ENCODE peak calls at places on chromosome 6, in six cellular contexts. N is breast epithelium, P is HCT116, F is vagina, Q is suprapubic skin, J is transverse colon. D is an unnamed sample. For H3K36me3, the result is how much of the 10 kb centered on the place peaks cover.

GRCh38 chr6:17863971-17864754 is 123.3 kb downstream of the KIF13A start:
- DNase-seq in F (no peak), Q (no peak), J (peak), P (peak), N (no peak), D (peak)

GRCh38 chr6:106339334-106340029 is 13.9 kb upstream of the ATG5 start:
- DNase-seq in J (peak), Q (no peak), N (peak), F (no peak), P (peak), D (peak)

GRCh38 chr6:146594495-146594894 is 4.3 kb upstream of the ADGB start:
- DNase-seq in F (no peak), P (no peak), Q (no peak), J (no peak), N (no peak), D (no peak)

GRCh38 chr6:37513155-37513554 is 13.5 kb upstream of the CCDC167 start:
- DNase-seq in Q (no peak), N (no peak), F (no peak), J (no peak), P (no peak), D (no peak)

GRCh38 chr6:132715204-132715603 is 1.3 kb upstream of the VNN1 start:
- DNase-seq in N (no peak), F (no peak), Q (no peak), P (peak), J (peak), D (peak)

GRCh38 chr6:149454405-149454848 is 30.4 kb downstream of the ZC3H12D start:
- DNase-seq in J (peak), Q (peak), N (peak), F (no peak), P (no peak), D (no peak)

GRCh38 chr6:26175428-26176181 is 88.4 kb downstream of the HFE start:
- DNase-seq in P (no peak), Q (no peak), J (peak), N (no peak), F (no peak), D (no peak)

GRCh38 chr6:35258336-35258735 is 1.2 kb upstream of the ZNF76 start:
- DNase-seq in N (no peak), Q (no peak), P (no peak), J (no peak), F (no peak), D (no peak)

GRCh38 chr6:142395768-142396231 is 94.0 kb downstream of the ADGRG6 start:
- DNase-seq in F (no peak), Q (no peak), P (no peak), N (no peak), J (no peak), D (no peak)

GRCh38 chr6:81875776-81876293 is 123.4 kb upstream of the TENT5A start:
- DNase-seq in P (no peak), Q (no peak), F (no peak), N (no peak), J (no peak), D (no peak)

GRCh38 chr6:119267506-119267905 is 82.1 kb downstream of the MAN1A1 start:
- DNase-seq in N (no peak), F (no peak), J (no peak), Q (no peak), P (no peak), D (no peak)

GRCh38 chr6:99416892-99417767 is 8.0 kb downstream of the PNISR start:
- DNase-seq in J (no peak), F (no peak), N (no peak), Q (no peak), P (no peak), D (no peak)

GRCh38 chr6:107440935-107441334 is 18.4 kb downstream of the PDSS2 start:
- DNase-seq in F (no peak), Q (no peak), P (no peak), J (no peak), N (no peak), D (no peak)

GRCh38 chr6:100433726-100434435 is 30.8 kb downstream of the SIM1 start:
- DNase-seq in N (no peak), J (no peak), P (no peak), F (no peak), Q (no peak), D (no peak)

GRCh38 chr6:43575105-43575771 is 600 bp downstream of the XPO5 start:
- DNase-seq in N (no peak), Q (no peak), J (peak), P (no peak), F (no peak), D (no peak)

GRCh38 chr6:138817799-138818198 is 21.9 kb downstream of the ECT2L start:
- DNase-seq in N (peak), Q (no peak), F (no peak), J (peak), P (peak), D (no peak)

GRCh38 chr6:41801380-41801779 is 13.9 kb downstream of the TOMM6 start:
- DNase-seq in F (no peak), N (no peak), J (no peak), P (no peak), Q (no peak), D (no peak)

GRCh38 chr6:35082733-35083403 is 58.3 kb downstream of the TCP11 start:
- DNase-seq in J (no peak), F (no peak), N (peak), Q (peak), P (no peak), D (no peak)

GRCh38 chr6:157542405-157542943 is 161.5 kb downstream of the ZDHHC14 start:
- DNase-seq in P (no peak), J (no peak), N (no peak), Q (no peak), F (no peak), D (no peak)

GRCh38 chr6:30463651-30464618 is 25.4 kb upstream of the HLA-E start:
- DNase-seq in P (no peak), N (no peak), Q (no peak), F (no peak), J (peak), D (no peak)

GRCh38 chr6:113651920-113652319 is 205.2 kb upstream of the MARCKS start:
- DNase-seq in N (no peak), Q (no peak), F (no peak), P (no peak), J (no peak), D (no peak)

GRCh38 chr6:32945953-32946352 is 5.1 kb upstream of the HLA-DMB start:
- DNase-seq in J (no peak), Q (no peak), N (no peak), P (no peak), F (no peak), D (no peak)

GRCh38 chr6:53179961-53180651 is 31.5 kb upstream of the GCM1 start:
- DNase-seq in N (peak), P (no peak), J (peak), Q (no peak), F (no peak), D (no peak)

DNA sequence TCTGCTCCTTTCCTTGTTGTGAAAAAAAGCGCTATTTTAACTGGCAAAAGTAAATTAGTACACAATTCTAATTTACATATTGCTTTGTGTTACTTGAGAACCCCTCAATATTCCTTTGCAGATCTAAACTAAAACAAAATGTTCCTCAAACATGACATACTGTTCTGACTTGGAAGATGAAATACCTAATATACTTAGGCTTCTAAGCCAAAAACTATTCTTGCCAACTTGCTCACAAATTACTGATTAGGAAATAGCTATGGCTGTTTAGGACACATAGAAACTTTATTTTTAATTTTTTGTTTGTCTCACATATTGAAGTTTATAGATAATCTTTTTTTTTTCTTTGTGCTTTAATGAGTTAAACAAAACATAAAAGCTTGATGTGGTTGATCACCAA is 542.2 kb downstream of the GRIK2 start:
- DNase-seq in J (no peak), N (no peak), Q (no peak), P (no peak), F (no peak), D (no peak)
- TF ChIP-seq POLR2AphosphoS5 in J (no peak), N (no peak), Q (no peak), P (no peak), F (no peak), D (no peak)

DNA sequence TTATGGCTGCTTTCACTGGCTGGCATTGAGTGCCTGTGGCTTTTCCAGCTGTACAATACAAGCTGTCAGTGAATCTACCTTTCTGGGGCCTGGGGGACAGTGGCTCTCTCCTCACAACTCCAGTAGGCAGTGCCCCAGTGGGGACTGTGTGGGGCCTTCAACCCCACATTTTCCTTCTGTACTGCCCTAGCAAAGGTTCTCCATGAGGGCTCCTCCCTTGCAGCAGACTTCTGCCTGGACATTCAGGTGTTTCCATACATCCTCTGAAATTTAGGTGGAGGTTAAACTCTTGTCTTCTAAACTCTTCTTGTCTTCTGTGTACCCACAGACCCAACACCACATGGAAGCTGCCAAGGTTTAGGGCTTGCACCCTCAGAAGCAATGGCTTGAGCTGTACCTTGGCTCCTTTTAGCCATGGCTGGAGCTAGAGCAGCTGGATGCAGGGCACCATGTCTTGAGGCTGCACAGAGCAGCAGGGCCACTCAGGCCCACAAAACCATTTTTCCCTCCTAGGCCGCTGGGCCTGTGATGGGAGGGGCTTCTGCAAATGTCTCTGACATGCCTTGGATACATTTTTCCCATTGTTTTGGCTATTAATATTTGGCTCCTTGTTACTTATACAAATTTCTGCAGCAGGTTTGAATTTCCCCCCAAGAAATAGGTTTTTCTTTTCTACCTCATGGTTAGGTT is 9.6 kb downstream of the PEX7 start:
- DNase-seq in F (no peak), P (no peak), N (no peak), Q (no peak), J (no peak), D (no peak)
- H3K36me3 ChIP-seq in F (under half), P (under half), N (under half), Q (under half), J (under half), D (under half)

GRCh38 chr6:130432838-130433237 is 67.0 kb downstream of the TMEM200A start:
- DNase-seq in P (no peak), N (no peak), Q (no peak), F (no peak), J (no peak), D (no peak)

GRCh38 chr6:130434174-130434873 is 68.5 kb downstream of the TMEM200A start:
- DNase-seq in Q (no peak), N (no peak), F (no peak), J (no peak), P (peak), D (no peak)

GRCh38 chr6:130426078-130426726 is 60.4 kb downstream of the TMEM200A start:
- DNase-seq in N (no peak), P (peak), J (no peak), F (no peak), Q (no peak), D (no peak)

GRCh38 chr6:130435181-130435580 is 69.4 kb downstream of the TMEM200A start:
- DNase-seq in J (no peak), Q (no peak), N (no peak), F (no peak), P (no peak), D (no peak)

GRCh38 chr6:130431346-130431745 is 65.5 kb downstream of the TMEM200A start:
- DNase-seq in N (no peak), Q (no peak), F (no peak), P (no peak), J (no peak), D (no peak)
- TF ChIP-seq POLR2AphosphoS5 in N (no peak), Q (no peak), F (no peak), P (no peak), J (no peak), D (no peak)

DNA sequence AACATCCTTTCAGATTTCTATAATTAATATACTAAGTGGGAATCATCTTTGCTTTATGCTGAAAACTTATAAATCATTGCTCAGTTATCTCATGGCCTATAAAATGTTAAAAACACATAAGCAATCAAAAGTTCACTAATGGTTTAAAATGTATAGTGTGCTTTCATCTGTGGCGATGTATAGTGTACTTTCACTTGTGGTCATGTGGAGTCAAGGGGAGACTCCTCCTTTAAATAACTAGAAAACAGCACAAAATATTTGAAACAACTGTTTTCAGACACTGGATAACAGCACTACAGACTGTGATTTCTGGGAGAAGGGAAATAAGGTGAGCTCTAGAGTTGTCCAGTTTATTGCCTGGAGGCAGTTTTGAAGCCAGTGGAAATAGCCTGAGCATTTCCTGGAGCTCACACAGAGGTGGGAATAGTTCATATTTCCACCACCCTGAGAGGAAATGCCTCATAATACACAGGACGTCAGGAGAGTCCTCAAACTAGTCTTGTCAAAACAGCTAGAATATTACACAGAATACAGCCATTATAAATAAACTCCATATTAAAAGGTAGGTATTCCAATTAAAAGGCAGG is 89.4 kb downstream of the CEP162 start:
- DNase-seq in N (no peak), J (no peak), Q (no peak), P (no peak), F (no peak), D (no peak)
- H3K36me3 ChIP-seq in N (under half), J (under half), Q (under half), P (under half), F (under half), D (under half)

GRCh38 chr6:93194480-93194879 is 224.9 kb downstream of the EPHA7 start:
- DNase-seq in F (no peak), N (no peak), J (no peak), Q (no peak), P (no peak), D (no peak)

DNA sequence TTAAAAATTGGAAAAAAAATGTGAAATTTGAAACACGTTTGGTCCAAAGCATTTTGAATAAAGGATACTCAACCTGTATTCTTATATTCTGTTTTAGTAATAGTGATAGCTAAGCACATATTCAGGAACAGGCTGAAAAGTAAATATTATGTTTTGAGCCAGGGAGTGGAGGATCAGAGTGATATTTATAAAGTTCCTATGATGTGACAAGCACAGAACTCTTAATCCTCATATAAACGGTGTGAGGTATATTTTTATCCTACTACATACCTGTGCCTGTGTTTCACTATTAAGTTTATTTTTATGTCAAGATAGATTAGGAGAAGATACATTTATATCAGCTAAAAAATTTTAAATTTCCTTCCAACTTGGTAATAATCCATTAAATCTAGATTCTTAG is 225.5 kb downstream of the EPHA7 start:
- DNase-seq in P (no peak), F (no peak), Q (no peak), N (no peak), J (no peak), D (no peak)
- TF ChIP-seq POLR2AphosphoS5 in P (no peak), F (no peak), Q (no peak), N (no peak), J (no peak), D (no peak)

DNA sequence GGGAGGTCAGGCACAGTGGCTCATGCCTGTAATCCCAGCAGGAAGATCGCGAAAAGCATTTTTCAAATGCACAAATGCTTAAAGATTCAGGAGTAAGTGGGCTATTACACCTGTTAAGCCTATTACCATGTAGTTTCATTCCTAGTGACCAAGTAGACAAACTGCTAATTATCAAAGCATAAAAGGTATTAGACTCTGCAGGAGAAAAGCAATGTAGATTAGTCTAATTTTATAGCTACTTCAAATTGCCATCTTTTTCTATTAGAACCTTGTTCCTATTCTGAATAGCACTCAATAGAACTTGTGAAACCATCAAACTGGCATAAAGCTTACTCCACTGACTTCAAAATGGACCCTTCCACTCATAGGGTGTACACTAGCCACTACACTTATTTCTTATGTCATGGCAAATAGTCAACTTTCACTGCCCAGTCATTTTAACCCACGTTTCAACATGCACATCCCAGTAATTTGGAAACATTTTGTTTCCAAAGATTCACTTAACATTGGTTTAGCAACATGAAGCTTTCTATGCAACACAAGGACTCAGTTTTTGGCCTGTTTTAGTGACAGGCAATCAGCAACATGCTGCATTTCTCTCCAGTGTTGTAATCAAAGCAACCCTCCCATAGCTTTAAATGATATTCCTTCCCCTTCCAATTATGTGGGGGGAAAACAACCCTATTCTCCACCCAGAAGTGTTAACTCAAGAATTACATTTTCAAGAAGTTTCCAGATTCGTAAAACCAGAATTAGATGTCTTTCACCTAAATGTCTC is 3.9 kb downstream of the EEF1A1 start:
- DNase-seq in N (no peak), P (no peak), F (no peak), J (no peak), Q (no peak), D (no peak)
- H3K36me3 ChIP-seq in N (under half), P (under half), F (under half), J (under half), Q (half or more), D (under half)

GRCh38 chr6:158796353-158796752 is 22.8 kb downstream of the EZR start:
- DNase-seq in F (no peak), Q (no peak), P (no peak), J (no peak), N (no peak), D (no peak)

GRCh38 chr6:158799051-158799792 is 19.9 kb downstream of the EZR start:
- DNase-seq in F (no peak), N (no peak), P (no peak), J (peak), Q (no peak), D (no peak)

GRCh38 chr6:158795516-158795915 is 23.7 kb downstream of the EZR start:
- DNase-seq in P (no peak), J (peak), N (no peak), Q (no peak), F (no peak), D (no peak)

GRCh38 chr6:158798311-158798710 is 20.9 kb downstream of the EZR start:
- DNase-seq in F (no peak), J (peak), Q (no peak), N (no peak), P (no peak), D (no peak)

GRCh38 chr6:158797331-158798202 is 21.6 kb downstream of the EZR start:
- DNase-seq in F (no peak), J (no peak), N (no peak), P (no peak), Q (no peak), D (no peak)
- TF ChIP-seq POLR2AphosphoS5 in F (no peak), J (no peak), N (no peak), P (no peak), Q (no peak), D (no peak)

DNA sequence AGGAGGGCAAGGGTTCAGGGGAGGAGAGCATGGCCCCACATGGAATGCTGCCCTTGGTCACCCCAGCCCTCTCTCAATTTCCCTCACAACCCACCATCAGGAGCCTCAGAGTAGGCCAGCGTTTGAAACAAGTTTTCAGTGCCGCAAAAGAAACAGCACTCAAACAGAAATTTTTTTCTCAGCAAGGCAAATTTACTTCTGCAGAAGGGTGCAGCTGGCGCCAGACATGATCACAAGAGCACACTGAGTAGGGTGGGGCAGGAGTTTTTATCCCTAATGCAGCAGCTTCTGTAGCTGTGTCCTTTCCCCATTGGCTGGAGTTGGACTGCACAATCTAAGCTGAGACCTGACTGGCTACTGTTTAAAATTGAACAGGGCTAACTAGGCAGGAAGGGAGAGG is 287.8 kb upstream of the CDYL start:
- DNase-seq in N (no peak), J (no peak), F (no peak), P (no peak), Q (no peak), D (no peak)
- H3K36me3 ChIP-seq in N (under half), J (under half), F (under half), P (under half), Q (under half), D (under half)

DNA sequence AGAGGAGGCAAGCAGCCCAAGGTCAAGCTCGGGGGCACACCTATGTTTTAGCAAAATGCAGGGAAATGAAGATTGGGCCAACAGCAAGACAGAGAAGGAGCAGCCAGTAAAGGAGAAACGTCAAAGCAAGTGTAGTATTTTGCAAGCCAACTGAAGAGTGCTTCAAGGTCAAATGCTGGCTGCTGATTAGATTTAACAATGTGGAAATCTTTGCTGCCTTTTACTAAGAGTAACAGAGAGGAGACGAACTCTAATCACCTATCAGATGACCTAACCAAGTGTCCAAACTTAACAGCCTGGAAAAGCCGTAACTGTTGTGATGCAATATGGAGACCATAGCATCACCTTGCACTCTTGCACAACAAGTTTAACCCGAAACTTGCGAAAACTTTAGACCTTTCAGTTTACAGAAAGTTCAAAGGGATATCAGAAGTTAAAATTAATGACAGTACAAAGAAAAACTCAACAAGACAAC is 30.4 kb downstream of the AKIRIN2 start:
- DNase-seq in P (no peak), N (no peak), Q (no peak), J (no peak), F (no peak), D (no peak)
- TF ChIP-seq POLR2AphosphoS5 in P (no peak), N (no peak), Q (no peak), J (no peak), F (no peak), D (no peak)

D was measured in Panc1.